ENCODE peak calls at places on chromosomes 2 and 18, in ten cellular contexts. C is neuronal stem cell; M is NCI-H69; F is right lobe of liver; R is left lung; X is activated CD8-positive, alpha-beta memory T cell treated with anti-CD3 and anti-CD28 coated beads, Interleukin-2, amount 50 U/mL, for 48 hours; W is HFFc6; Y is ELF-1; L is CD4-positive, CD25-positive, alpha-beta regulatory T cell; V is heart left ventricle. J is an unnamed sample.
A peak's percentile ranks its signal among the peaks of the same experiment; 100 is the strongest.

GRCh38 chr2:88016948-88017779 is 817 bp upstream of the RNU2-63P start:
- DNase-seq in V (peak; percentile 49), Y (no peak), X (no peak), L (peak; percentile 81), C (peak; percentile 65), M (peak; percentile 74), F (peak; percentile 82), W (no peak), R (peak; percentile 89), J (no peak)

GRCh38 chr2:67039701-67040100 is 357.4 kb upstream of the ETAA1 start:
- DNase-seq in R (no peak), C (no peak), X (no peak), Y (no peak), W (no peak), L (no peak), F (no peak), V (no peak), M (peak; percentile 47), J (no peak)

GRCh38 chr2:11385222-11385621 is 40.8 kb upstream of the ROCK2 start:
- DNase-seq in Y (no peak), W (no peak), M (no peak), V (no peak), L (no peak), C (no peak), R (no peak), X (no peak), F (no peak), J (no peak)

GRCh38 chr2:200454839-200455801 is 54.7 kb downstream of the KCTD18 start:
- DNase-seq in F (no peak), X (no peak), L (peak; percentile 56), C (no peak), V (no peak), W (peak; percentile 71), M (no peak), R (no peak), Y (no peak), J (peak; percentile 24)

GRCh38 chr2:98708396-98709186 is 22.3 kb downstream of the MGAT4A start:
- DNase-seq in Y (no peak), W (no peak), L (no peak), C (no peak), M (peak; percentile 69), X (no peak), V (no peak), F (no peak), R (no peak), J (no peak)

GRCh38 chr2:237734905-237735623 is 63.5 kb upstream of the RBM44 start:
- DNase-seq in C (no peak), W (no peak), V (no peak), R (peak; percentile 79), M (no peak), X (no peak), L (no peak), Y (peak; percentile 39), F (no peak), J (no peak)

GRCh38 chr18:55110436-55110835 is 151.2 kb upstream of the CCDC68 start:
- DNase-seq in L (no peak), V (peak; percentile 35), R (no peak), M (no peak), C (no peak), W (no peak), Y (no peak), X (no peak), F (no peak), J (no peak)

GRCh38 chr18:79486356-79487197 is 90.8 kb downstream of the NFATC1 start:
- DNase-seq in L (no peak), C (no peak), M (no peak), X (no peak), W (no peak), V (peak; percentile 23), R (peak; percentile 77), Y (no peak), F (peak; percentile 41), J (no peak)

GRCh38 chr2:147040585-147041494 is 804.0 kb upstream of the ACVR2A start:
- DNase-seq in F (no peak), R (no peak), L (no peak), M (no peak), W (no peak), Y (no peak), X (no peak), C (no peak), V (no peak), J (no peak)

GRCh38 chr18:58581265-58581664 is 47.6 kb downstream of the ALPK2 start:
- DNase-seq in Y (peak; percentile 84), W (peak; percentile 97), C (no peak), R (no peak), M (no peak), L (no peak), V (no peak), F (no peak), X (no peak), J (peak; percentile 93)

GRCh38 chr18:26553943-26554342 is 5.6 kb upstream of the KCTD1 start:
- DNase-seq in C (no peak), Y (no peak), F (no peak), M (no peak), L (no peak), V (no peak), W (no peak), R (no peak), X (no peak), J (no peak)

GRCh38 chr2:216765810-216766259 is 70.5 kb upstream of the IGFBP5 start:
- DNase-seq in L (no peak), X (no peak), Y (peak; percentile 97), C (peak; percentile 90), F (no peak), W (no peak), M (peak; percentile 98), V (peak; percentile 53), R (no peak), J (no peak)

GRCh38 chr18:63379639-63379962 is 12.6 kb upstream of the KDSR start:
- DNase-seq in M (no peak), X (no peak), Y (no peak), W (no peak), R (no peak), F (no peak), V (no peak), C (no peak), L (no peak), J (no peak)

GRCh38 chr2:163682695-163683094 is 53.1 kb downstream of the FIGN start:
- DNase-seq in L (no peak), V (no peak), Y (no peak), R (no peak), M (peak; percentile 25), X (no peak), W (peak; percentile 9), F (no peak), C (no peak), J (no peak)

GRCh38 chr2:135424849-135425248 is 106.2 kb downstream of the ZRANB3 start:
- DNase-seq in W (no peak), C (no peak), F (no peak), Y (no peak), X (no peak), M (no peak), V (no peak), R (no peak), L (no peak), J (no peak)

GRCh38 chr2:203002054-203002821 is 12.4 kb upstream of the NBEAL1 start:
- DNase-seq in Y (no peak), V (no peak), L (no peak), C (no peak), F (no peak), M (no peak), W (no peak), X (no peak), R (no peak), J (no peak)

GRCh38 chr2:191894681-191895147 is 47.8 kb upstream of the CAVIN2 start:
- DNase-seq in F (no peak), W (peak; percentile 84), M (no peak), C (no peak), V (no peak), R (no peak), X (no peak), L (no peak), Y (no peak), J (peak; percentile 54)

GRCh38 chr2:152617464-152618187 is 99.6 kb downstream of the PRPF40A start:
- DNase-seq in R (no peak), L (no peak), X (no peak), F (no peak), C (no peak), M (peak; percentile 17), W (no peak), Y (no peak), V (no peak), J (no peak)

GRCh38 chr2:217103752-217104540 is 244.1 kb upstream of the TNP1 start:
- DNase-seq in F (no peak), M (no peak), R (no peak), C (no peak), W (peak; percentile 48), Y (no peak), L (no peak), X (no peak), V (no peak), J (peak; percentile 27)

GRCh38 chr2:7666561-7667259 is 749.5 kb downstream of the RNF144A start:
- DNase-seq in X (no peak), L (no peak), R (no peak), F (no peak), W (no peak), M (peak; percentile 59), V (no peak), C (no peak), Y (no peak), J (no peak)

GRCh38 chr2:187422277-187422676 is 25.8 kb downstream of the CALCRL start:
- DNase-seq in F (no peak), W (no peak), Y (no peak), R (no peak), C (no peak), L (no peak), X (no peak), M (peak; percentile 38), V (no peak), J (no peak)

GRCh38 chr18:9421788-9422329 is 53.5 kb upstream of the RALBP1 start:
- DNase-seq in W (no peak), Y (no peak), V (no peak), X (no peak), L (no peak), C (no peak), M (no peak), F (no peak), R (no peak), J (no peak)

GRCh38 chr2:190457256-190457655 is 49.1 kb downstream of the MFSD6 start:
- DNase-seq in L (no peak), C (no peak), R (no peak), X (no peak), F (no peak), Y (no peak), M (no peak), V (no peak), W (no peak), J (no peak)

GRCh38 chr2:225471492-225471891 is 72.0 kb downstream of the NYAP2 start:
- DNase-seq in L (no peak), W (no peak), C (no peak), Y (no peak), R (no peak), F (no peak), V (no peak), X (no peak), M (peak; percentile 58), J (no peak)

GRCh38 chr2:48129256-48129950 is 223.1 kb upstream of the FBXO11 start:
- DNase-seq in Y (no peak), C (no peak), M (no peak), L (no peak), W (no peak), F (no peak), R (no peak), V (no peak), X (no peak), J (no peak)

GRCh38 chr2:28616618-28617017 is 120.8 kb downstream of the PLB1 start:
- DNase-seq in V (no peak), F (no peak), L (no peak), X (no peak), W (no peak), C (no peak), R (no peak), M (no peak), Y (no peak), J (no peak)

GRCh38 chr2:55430536-55430935 is 10.9 kb upstream of the CCDC88A start:
- DNase-seq in V (no peak), W (no peak), C (no peak), Y (no peak), M (peak; percentile 72), L (no peak), F (no peak), X (no peak), R (no peak), J (no peak)

GRCh38 chr2:47076586-47077441 is 78.3 kb downstream of the STPG4 start:
- DNase-seq in Y (peak; percentile 90), M (no peak), W (peak; percentile 96), L (no peak), R (no peak), F (no peak), X (no peak), C (no peak), V (peak; percentile 56), J (peak; percentile 97)